ENCODE peak calls at places on chromosomes 5 and 9, in five cellular contexts. K, Y, N, F and H are unnamed samples.

GRCh38 chr5:14580037-14581034 is 1.3 kb upstream of the OTULINL start:
- DNase-seq in K (no peak), Y (peak), N (no peak), F (no peak), H (no peak)

GRCh38 chr5:26791021-26791420 is 247.4 kb downstream of the CDH9 start:
- DNase-seq in K (no peak), Y (no peak), N (no peak), F (no peak), H (no peak)

GRCh38 chr5:40743771-40744170 is 12.0 kb downstream of the TTC33 start:
- DNase-seq in K (no peak), Y (no peak), N (no peak), F (no peak), H (no peak)

GRCh38 chr5:16992444-16992843 is 56.4 kb upstream of the MYO10 start:
- DNase-seq in K (no peak), Y (peak), N (no peak), F (no peak), H (no peak)

GRCh38 chr9:115291841-115292240 is 173.9 kb upstream of the TNC start:
- DNase-seq in K (no peak), Y (peak), N (peak), F (no peak), H (no peak)

GRCh38 chr5:68285857-68286611 is 70.5 kb downstream of the PIK3R1 start:
- DNase-seq in K (no peak), Y (peak), N (peak), F (no peak), H (no peak)

GRCh38 chr5:138351517-138351916 is 968 bp upstream of the KDM3B start:
- DNase-seq in K (no peak), Y (no peak), N (no peak), F (no peak), H (no peak)

GRCh38 chr9:92196909-92197308 is 81.7 kb upstream of the SPTLC1 start:
- DNase-seq in K (no peak), Y (peak), N (no peak), F (no peak), H (no peak)

GRCh38 chr5:72347801-72348305 is 27.7 kb downstream of the PTCD2 start:
- DNase-seq in K (no peak), Y (peak), N (peak), F (no peak), H (no peak)

DNA sequence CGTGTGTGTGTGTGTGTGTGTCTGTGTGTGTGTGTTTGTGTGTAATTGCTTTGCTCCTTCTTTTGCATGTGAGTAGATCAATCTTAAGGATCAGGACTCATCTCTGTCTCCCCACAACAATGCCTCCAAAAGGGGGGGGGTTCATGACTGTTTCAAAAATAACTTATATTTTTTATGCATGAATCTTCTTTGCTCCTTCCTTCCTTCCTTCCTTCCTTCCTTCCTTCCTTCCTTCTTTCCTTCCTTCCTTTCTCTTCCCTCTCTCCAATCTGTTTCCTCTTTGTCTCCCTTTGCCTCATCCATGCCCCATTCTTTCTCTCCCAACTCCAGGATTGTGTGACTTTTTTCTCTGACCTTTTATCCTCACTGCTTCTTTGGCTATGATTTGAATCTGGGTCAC is 126.4 kb upstream of the OSMR start:
- DNase-seq in K (no peak), Y (no peak), N (no peak), F (no peak), H (no peak)
- H3K27ac ChIP-seq in K (peak), Y (peak), N (no peak), F (no peak), H (peak)

DNA sequence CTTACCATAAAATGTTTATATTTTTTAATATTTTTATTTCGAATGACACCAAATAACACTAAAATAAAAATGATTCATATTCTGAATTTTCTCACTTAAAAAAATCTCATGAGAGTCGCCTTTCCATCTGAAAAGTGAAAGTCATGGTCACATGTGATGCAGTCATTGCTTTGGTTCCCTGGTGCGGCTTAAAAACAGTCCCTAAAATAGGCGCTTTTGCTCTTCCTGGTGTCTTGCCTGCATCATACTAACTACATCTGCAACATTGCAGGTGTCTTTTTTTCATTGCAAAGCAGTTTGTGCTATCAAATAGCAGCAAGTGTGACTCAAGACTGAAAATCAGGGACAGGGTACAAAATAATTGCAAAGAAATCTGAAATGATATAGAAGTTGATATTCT is 185.2 kb upstream of the NREP start:
- DNase-seq in K (no peak), Y (no peak), N (no peak), F (no peak), H (no peak)
- H3K27ac ChIP-seq in K (no peak), Y (peak), N (no peak), F (no peak), H (no peak)

GRCh38 chr9:85541876-85542275 is 199.9 kb downstream of the AGTPBP1 start:
- DNase-seq in K (no peak), Y (no peak), N (no peak), F (no peak), H (no peak)
- H3K27ac ChIP-seq in K (no peak), Y (no peak), N (no peak), F (no peak), H (no peak)

GRCh38 chr5:159104058-159104651 is 4.4 kb upstream of the EBF1 start:
- DNase-seq in K (no peak), Y (peak), N (no peak), F (no peak), H (no peak)

GRCh38 chr5:159104759-159105317 is 5.1 kb upstream of the EBF1 start:
- DNase-seq in K (no peak), Y (no peak), N (no peak), F (no peak), H (no peak)

GRCh38 chr5:159106193-159106568 is 6.5 kb upstream of the EBF1 start:
- DNase-seq in K (no peak), Y (no peak), N (no peak), F (no peak), H (no peak)

GRCh38 chr5:159106569-159107282 is 7.0 kb upstream of the EBF1 start:
- DNase-seq in K (peak), Y (peak), N (peak), F (peak), H (peak)

DNA sequence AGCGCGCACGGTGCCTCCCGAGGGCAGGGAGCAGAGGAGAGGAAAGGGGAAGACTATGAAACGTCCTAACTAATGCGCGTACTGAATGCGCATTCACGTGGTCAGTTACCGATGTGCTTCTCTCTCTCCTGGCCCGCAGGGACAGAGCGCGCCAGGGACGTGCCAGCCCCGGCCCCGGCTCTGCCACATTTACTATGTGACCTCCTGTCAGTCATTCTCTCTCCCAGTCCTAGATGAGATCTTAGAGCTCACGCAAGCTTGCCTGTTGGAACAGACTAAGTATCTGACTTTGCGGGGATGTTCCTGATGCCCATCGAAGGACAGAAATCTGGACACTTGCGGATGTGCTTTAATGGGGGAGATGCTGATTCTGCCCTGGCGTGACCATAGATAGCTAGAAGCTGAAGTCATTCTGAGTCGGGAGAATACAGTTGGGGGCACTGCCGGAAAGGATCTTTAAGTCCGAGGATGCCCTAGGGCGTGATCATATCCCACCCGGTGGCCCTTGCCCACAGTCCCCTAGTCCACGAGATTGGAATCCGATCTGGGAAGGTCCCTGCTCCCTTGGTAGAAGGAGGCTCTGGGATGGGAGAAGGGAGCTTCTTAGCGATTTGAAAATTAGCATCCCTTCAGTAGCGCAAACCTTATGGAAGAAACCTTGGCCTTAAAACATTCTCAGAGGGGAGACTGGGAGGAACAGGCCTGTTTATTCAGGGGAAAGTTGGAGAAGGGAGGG is 5.8 kb upstream of the EBF1 start:
- DNase-seq in K (no peak), Y (no peak), N (no peak), F (no peak), H (no peak)
- H3K27ac ChIP-seq in K (no peak), Y (no peak), N (no peak), F (no peak), H (no peak)

DNA sequence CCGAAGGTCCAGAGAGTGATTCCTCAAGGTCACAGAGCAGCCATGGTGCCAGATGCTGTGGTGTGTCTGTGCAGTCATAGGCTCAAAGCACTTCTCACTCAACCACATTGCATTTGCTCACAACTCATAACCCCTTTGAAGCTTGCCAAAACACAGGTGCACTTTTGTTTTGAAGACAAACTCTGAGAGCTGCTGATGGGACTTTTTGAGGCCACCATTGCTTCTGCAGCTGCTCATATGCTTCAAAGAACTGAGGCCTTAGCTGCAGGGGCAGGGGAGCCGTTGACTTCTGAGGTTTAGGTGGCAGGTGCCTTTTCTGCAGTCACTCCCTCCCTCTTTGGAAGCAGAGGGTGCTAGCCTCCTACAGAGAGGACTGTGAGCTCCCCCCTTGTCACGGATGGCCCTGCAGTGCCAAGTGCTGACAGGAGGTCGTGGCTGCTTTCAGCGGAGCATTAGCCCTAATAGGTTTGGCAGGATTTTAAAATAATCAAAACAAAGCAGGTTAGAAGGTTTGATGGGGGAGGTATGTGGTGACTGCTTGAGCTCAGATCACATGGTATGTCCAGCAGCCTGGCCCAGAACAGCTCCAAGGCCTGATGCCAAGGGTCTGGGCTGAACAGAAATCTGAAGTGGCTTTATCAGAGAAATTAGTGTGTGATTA is 232.1 kb downstream of the MAN2A1 start:
- DNase-seq in K (no peak), Y (no peak), N (no peak), F (peak), H (no peak)
- H3K27ac ChIP-seq in K (no peak), Y (no peak), N (no peak), F (peak), H (no peak)

GRCh38 chr9:70574222-70574837 is 159.9 kb upstream of the KLF9 start:
- DNase-seq in K (no peak), Y (peak), N (no peak), F (no peak), H (peak)
- H3K27ac ChIP-seq in K (no peak), Y (peak), N (no peak), F (no peak), H (peak)

GRCh38 chr5:56168066-56168478 is 65.1 kb downstream of the ANKRD55 start:
- DNase-seq in K (no peak), Y (no peak), N (no peak), F (no peak), H (no peak)

GRCh38 chr5:56169281-56169680 is 63.8 kb downstream of the ANKRD55 start:
- DNase-seq in K (no peak), Y (peak), N (no peak), F (no peak), H (no peak)

GRCh38 chr5:56166671-56167070 is 66.5 kb downstream of the ANKRD55 start:
- DNase-seq in K (no peak), Y (peak), N (no peak), F (no peak), H (no peak)

GRCh38 chr5:56169949-56170348 is 63.2 kb downstream of the ANKRD55 start:
- DNase-seq in K (no peak), Y (no peak), N (no peak), F (no peak), H (no peak)

DNA sequence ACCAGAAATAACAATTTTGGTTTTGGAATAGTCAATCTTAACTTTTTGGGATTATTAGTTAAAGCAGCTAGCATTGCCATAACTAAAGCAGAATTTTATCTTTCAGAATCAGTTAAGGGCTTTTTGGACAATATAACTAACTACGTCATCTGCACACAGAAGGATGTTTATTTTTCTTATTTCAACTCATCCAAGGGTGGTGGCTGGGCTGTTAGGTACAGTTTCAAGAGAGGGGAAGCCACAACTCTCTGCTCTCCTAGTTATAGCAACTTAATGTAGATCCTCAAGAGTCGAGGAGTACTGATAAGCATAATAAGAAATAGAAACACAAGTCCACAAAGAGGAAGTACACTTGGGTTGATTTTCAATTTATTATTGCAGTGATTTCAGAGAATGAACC is 65.6 kb downstream of the ANKRD55 start:
- DNase-seq in K (no peak), Y (no peak), N (no peak), F (no peak), H (no peak)
- H3K27ac ChIP-seq in K (no peak), Y (no peak), N (no peak), F (no peak), H (no peak)

GRCh38 chr9:127801955-127802575 is 617 bp upstream of the FPGS start:
- DNase-seq in K (peak), Y (peak), N (no peak), F (no peak), H (no peak)

GRCh38 chr9:127805620-127806019 is 2.9 kb downstream of the FPGS start:
- DNase-seq in K (no peak), Y (peak), N (no peak), F (no peak), H (no peak)

GRCh38 chr9:127803507-127804352 is 1.0 kb downstream of the FPGS start:
- DNase-seq in K (peak), Y (peak), N (peak), F (no peak), H (no peak)

GRCh38 chr9:127806871-127807270 is 4.2 kb downstream of the FPGS start:
- DNase-seq in K (peak), Y (no peak), N (no peak), F (no peak), H (no peak)

GRCh38 chr9:127802576-127803443 is at the start of gene FPGS:
- DNase-seq in K (peak), Y (peak), N (peak), F (peak), H (peak)
- H3K27ac ChIP-seq in K (peak), Y (peak), N (peak), F (peak), H (peak)